ENCODE peak calls at places on chromosomes 11 and 22, in five cellular contexts. A is fibroblast of the aortic adventitia, G is BJ, S is AG10803, L is bronchial epithelial cell. X is an unnamed sample.

GRCh38 chr11:128196235-128196634 is 391.1 kb downstream of the ETS1 start:
- DNase-seq in A (no peak), G (no peak), S (peak; percentile 88), L (peak; percentile 62), X (no peak)

GRCh38 chr11:86592659-86593451 is 79.6 kb downstream of the ME3 start:
- DNase-seq in A (peak; percentile 78), G (no peak), S (peak; percentile 52), L (peak; percentile 98), X (peak; percentile 81)

GRCh38 chr22:43151251-43152000 is at the start of gene TSPO:
- DNase-seq in A (peak; percentile 29), G (no peak), S (peak; percentile 62), L (no peak), X (peak; percentile 33)

GRCh38 chr22:41524283-41524682 is 20.0 kb downstream of the POLR3H start:
- DNase-seq in A (peak; percentile 75), G (no peak), S (peak; percentile 21), L (no peak), X (no peak)

GRCh38 chr22:16969508-16970327 is 38.3 kb downstream of the GAB4 start:
- DNase-seq in A (no peak), G (no peak), S (no peak), L (no peak), X (no peak)

GRCh38 chr11:45818961-45819605 is 14.1 kb downstream of the SLC35C1 start:
- DNase-seq in A (no peak), G (no peak), S (no peak), L (no peak), X (no peak)

GRCh38 chr11:111603633-111604130 is 1.4 kb downstream of the SIK2 start:
- DNase-seq in A (peak; percentile 38), G (no peak), S (no peak), L (peak; percentile 15), X (no peak)

GRCh38 chr22:16933924-16934282 is 74.1 kb downstream of the GAB4 start:
- DNase-seq in A (no peak), G (no peak), S (no peak), L (no peak), X (no peak)

GRCh38 chr22:31346255-31346732 is at the start of gene PATZ1:
- DNase-seq in A (peak; percentile 71), G (no peak), S (peak; percentile 71), L (no peak), X (peak; percentile 39)

GRCh38 chr11:1501421-1502167 is 15.0 kb upstream of the MOB2 start:
- DNase-seq in A (no peak), G (no peak), S (no peak), L (no peak), X (no peak)

GRCh38 chr11:75105462-75105925 is 8.8 kb upstream of the OR2AT4 start:
- DNase-seq in A (peak; percentile 47), G (no peak), S (no peak), L (no peak), X (no peak)

GRCh38 chr11:74024630-74025029 is 15.7 kb upstream of the UCP3 start:
- DNase-seq in A (peak; percentile 88), G (no peak), S (peak; percentile 88), L (peak; percentile 66), X (peak; percentile 62)

GRCh38 chr11:77112641-77113381 is 10.2 kb downstream of the OMP start:
- DNase-seq in A (no peak), G (no peak), S (no peak), L (no peak), X (no peak)

GRCh38 chr22:41128606-41129005 is 36.2 kb downstream of the EP300 start:
- DNase-seq in A (no peak), G (no peak), S (no peak), L (no peak), X (no peak)

GRCh38 chr11:112113539-112114457 is 27.1 kb downstream of the SDHD start:
- DNase-seq in A (peak; percentile 76), G (no peak), S (peak; percentile 71), L (peak; percentile 62), X (peak; percentile 54)

GRCh38 chr11:100740440-100740839 is 53.4 kb downstream of the ARHGAP42 start:
- DNase-seq in A (peak; percentile 60), G (no peak), S (no peak), L (no peak), X (no peak)

GRCh38 chr11:80925291-80925690 is 1484.5 kb upstream of the TENM4 start:
- DNase-seq in A (no peak), G (no peak), S (no peak), L (peak; percentile 15), X (no peak)
- TF ChIP-seq CTCF in A (no peak), G (no peak), S (no peak), L (no peak), X (no peak)

GRCh38 chr22:45285431-45286058 is 796 bp downstream of the UPK3A start:
- DNase-seq in A (no peak), G (no peak), S (no peak), L (no peak), X (no peak)
- TF ChIP-seq CTCF in A (no peak), G (no peak), S (no peak), L (no peak), X (no peak)

GRCh38 chr11:34358666-34359547 is 1.1 kb upstream of the ABTB2 start:
- DNase-seq in A (peak; percentile 87), G (no peak), S (peak; percentile 73), L (peak; percentile 58), X (peak; percentile 64)

GRCh38 chr11:34358258-34358665 is 452 bp upstream of the ABTB2 start:
- DNase-seq in A (peak; percentile 67), G (no peak), S (peak; percentile 37), L (peak; percentile 63), X (peak; percentile 82)

GRCh38 chr11:34357646-34358257 is at the start of gene ABTB2:
- DNase-seq in A (peak; percentile 97), G (peak; percentile 77), S (peak; percentile 97), L (peak; percentile 84), X (peak; percentile 96)

GRCh38 chr11:34360056-34360455 is 2.2 kb upstream of the ABTB2 start:
- DNase-seq in A (no peak), G (no peak), S (no peak), L (no peak), X (no peak)

GRCh38 chr11:34359548-34359891 is 1.7 kb upstream of the ABTB2 start:
- DNase-seq in A (no peak), G (no peak), S (no peak), L (no peak), X (no peak)
- TF ChIP-seq CTCF in A (no peak), G (no peak), S (no peak), L (no peak), X (no peak)

GRCh38 chr11:17831883-17832282 is 97.3 kb downstream of the KCNC1 start:
- DNase-seq in A (no peak), G (no peak), S (no peak), L (no peak), X (no peak)

GRCh38 chr11:17822021-17822781 is 87.6 kb downstream of the KCNC1 start:
- DNase-seq in A (peak; percentile 77), G (no peak), S (peak; percentile 84), L (peak; percentile 32), X (no peak)

GRCh38 chr11:17831228-17831627 is 96.6 kb downstream of the KCNC1 start:
- DNase-seq in A (no peak), G (no peak), S (no peak), L (no peak), X (no peak)

GRCh38 chr11:17828311-17828751 is 93.8 kb downstream of the KCNC1 start:
- DNase-seq in A (peak; percentile 78), G (no peak), S (peak; percentile 85), L (no peak), X (no peak)

DNA sequence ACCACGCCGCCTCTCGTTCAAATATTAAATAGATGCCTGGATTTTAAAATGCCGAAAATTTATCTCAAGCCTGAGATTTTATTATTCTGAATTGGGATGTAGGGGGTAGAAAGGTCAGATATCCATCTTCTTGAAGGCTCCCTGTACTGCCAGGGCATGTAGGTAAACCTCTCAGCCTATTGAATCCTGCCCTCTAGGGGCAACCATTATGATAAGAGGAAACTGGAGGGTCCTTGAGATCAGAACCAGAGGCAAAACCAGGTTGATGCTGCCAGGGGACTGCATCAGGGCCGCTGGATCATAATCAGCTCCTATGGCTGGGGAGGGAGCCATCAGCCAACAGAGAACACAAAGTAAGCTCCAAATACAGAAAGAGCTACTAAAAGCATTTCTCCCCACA is 92.4 kb downstream of the KCNC1 start:
- DNase-seq in A (no peak), G (no peak), S (no peak), L (peak; percentile 48), X (no peak)
- TF ChIP-seq CTCF in A (no peak), G (peak; percentile 13), S (no peak), L (peak; percentile 42), X (no peak)

GRCh38 chr22:50346415-50346945 is 3.4 kb downstream of the PPP6R2 start:
- DNase-seq in A (no peak), G (no peak), S (no peak), L (no peak), X (no peak)

GRCh38 chr22:50340157-50340879 is 2.8 kb upstream of the PPP6R2 start:
- DNase-seq in A (peak; percentile 12), G (no peak), S (peak; percentile 43), L (no peak), X (peak; percentile 18)

GRCh38 chr22:50343541-50343935 is 411 bp downstream of the PPP6R2 start:
- DNase-seq in A (no peak), G (no peak), S (no peak), L (no peak), X (no peak)

GRCh38 chr22:50341977-50342650 is 1.0 kb upstream of the PPP6R2 start:
- DNase-seq in A (peak; percentile 86), G (no peak), S (peak; percentile 76), L (peak; percentile 64), X (peak; percentile 75)

DNA sequence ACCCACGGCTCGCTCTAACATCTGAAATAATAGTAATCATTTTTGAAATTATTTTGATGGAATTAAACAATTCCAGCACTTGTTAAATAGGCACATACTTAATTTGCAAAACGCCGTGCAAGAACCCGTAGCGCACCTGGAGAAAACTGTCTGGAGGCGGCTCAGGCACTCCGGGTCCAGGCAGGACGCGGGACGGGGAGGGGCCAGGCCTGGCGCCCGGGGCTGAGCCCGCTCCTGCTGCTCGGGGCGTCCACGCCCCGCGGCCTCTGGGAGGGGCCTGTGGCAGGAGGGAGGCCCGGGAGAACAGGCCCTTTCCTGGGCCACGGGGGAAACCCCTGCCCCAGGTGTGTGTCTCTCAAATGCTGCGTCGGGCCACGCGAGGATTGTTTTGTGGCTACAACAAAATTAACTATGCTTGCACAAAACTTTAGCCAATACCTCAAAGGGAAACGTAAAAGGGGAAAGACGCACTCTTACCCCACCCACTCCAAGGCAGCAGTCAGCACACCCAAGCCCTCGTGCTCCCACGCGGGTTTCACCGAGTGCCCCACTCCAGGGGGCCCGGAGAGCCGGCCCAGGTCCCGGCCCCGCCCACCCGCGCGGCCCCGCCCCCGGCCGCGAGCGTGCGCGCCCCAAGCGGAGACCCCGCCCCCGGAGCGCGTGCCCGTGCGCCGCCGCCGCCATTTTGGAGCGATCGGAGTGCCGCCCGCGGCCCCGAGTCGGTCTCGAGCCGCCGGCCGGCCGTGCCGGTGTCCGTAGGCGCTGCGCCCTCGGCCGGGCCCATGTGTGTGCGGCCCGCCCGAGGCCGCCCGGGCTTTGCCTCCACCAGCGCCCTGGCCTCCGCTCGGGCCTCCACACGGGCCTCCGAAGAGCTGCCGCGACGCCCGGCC is at the start of gene PPP6R2:
- DNase-seq in A (peak; percentile 47), G (no peak), S (peak; percentile 58), L (peak; percentile 47), X (peak; percentile 56)
- TF ChIP-seq CTCF in A (no peak), G (no peak), S (no peak), L (no peak), X (no peak)

DNA sequence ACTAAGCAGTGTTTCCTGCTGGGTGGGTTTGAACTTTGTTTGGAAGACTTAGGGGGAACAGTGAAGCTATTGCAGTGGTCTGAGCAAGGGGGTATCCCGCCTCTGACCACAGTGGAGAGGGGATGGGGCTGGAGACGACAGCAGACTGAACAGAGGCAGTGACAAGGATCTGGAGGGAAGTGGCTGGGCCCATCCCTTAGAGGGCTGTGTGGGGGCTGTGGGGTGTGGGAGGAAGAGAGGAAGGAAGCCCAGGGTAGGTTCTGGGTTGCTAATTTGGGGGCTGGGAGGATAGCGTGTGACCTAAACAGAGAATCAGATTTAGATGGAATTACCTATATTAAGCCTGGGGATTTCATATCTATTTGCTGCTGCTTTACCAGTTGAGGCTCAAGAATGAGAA is 70.7 kb downstream of the BMAL1 start:
- DNase-seq in A (no peak), G (no peak), S (no peak), L (no peak), X (no peak)
- TF ChIP-seq CTCF in A (no peak), G (no peak), S (no peak), L (no peak), X (no peak)